ENCODE peak calls at places on chromosome 12, in four cellular contexts. F, E, B and C are unnamed samples.

GRCh38 chr12:19712041-19712440 is 272.7 kb downstream of the AEBP2 start:
- DNase-seq in F (peak), E (no peak), B (peak), C (no peak)

GRCh38 chr12:2959508-2960431 is 573 bp downstream of the TEAD4 start:
- DNase-seq in F (peak), E (peak), B (no peak), C (peak)

GRCh38 chr12:25960176-25960575 is 1.7 kb downstream of the RASSF8 start:
- DNase-seq in F (peak), E (no peak), B (no peak), C (no peak)

GRCh38 chr12:31591308-31591901 is 469 bp upstream of the DENND5B start:
- DNase-seq in F (peak), E (peak), B (no peak), C (peak)

GRCh38 chr12:40312982-40313576 is 88.3 kb downstream of the LRRK2 start:
- DNase-seq in F (peak), E (no peak), B (peak), C (no peak)

GRCh38 chr12:104632724-104633181 is 176.0 kb downstream of the CHST11 start:
- DNase-seq in F (no peak), E (no peak), B (peak), C (no peak)

GRCh38 chr12:14948672-14949071 is 10.3 kb upstream of the ERP27 start:
- DNase-seq in F (peak), E (no peak), B (peak), C (no peak)

GRCh38 chr12:85688837-85689236 is 147.4 kb downstream of the RASSF9 start:
- DNase-seq in F (no peak), E (no peak), B (no peak), C (no peak)

GRCh38 chr12:14396071-14396470 is 30.6 kb downstream of the ATF7IP start:
- DNase-seq in F (no peak), E (no peak), B (no peak), C (no peak)

GRCh38 chr12:34404377-34405285 is 382.3 kb downstream of the ALG10 start:
- DNase-seq in F (no peak), E (no peak), B (no peak), C (peak)

GRCh38 chr12:118840399-118840798 is 140.9 kb upstream of the SRRM4 start:
- DNase-seq in F (peak), E (no peak), B (no peak), C (no peak)

GRCh38 chr12:6823161-6824084 is 1.8 kb downstream of the GPR162 start:
- DNase-seq in F (no peak), E (no peak), B (no peak), C (no peak)

GRCh38 chr12:39047539-39048078 is 142.2 kb upstream of the CPNE8 start:
- DNase-seq in F (no peak), E (no peak), B (no peak), C (no peak)

GRCh38 chr12:58105225-58106119 is 164.1 kb downstream of the ATP23 start:
- DNase-seq in F (peak), E (no peak), B (no peak), C (no peak)

GRCh38 chr12:25615119-25615518 is 62.0 kb upstream of the LMNTD1 start:
- DNase-seq in F (peak), E (no peak), B (peak), C (no peak)

GRCh38 chr12:13144266-13144828 is 40.9 kb upstream of the GSG1 start:
- DNase-seq in F (no peak), E (no peak), B (no peak), C (no peak)

GRCh38 chr12:85951823-85952222 is 77.7 kb downstream of the NTS start:
- DNase-seq in F (peak), E (no peak), B (no peak), C (no peak)

GRCh38 chr12:116121453-116121871 is 156.0 kb downstream of the MED13L start:
- DNase-seq in F (no peak), E (no peak), B (no peak), C (no peak)

GRCh38 chr12:24921251-24922038 is 27.5 kb downstream of the BCAT1 start:
- DNase-seq in F (no peak), E (no peak), B (no peak), C (no peak)

GRCh38 chr12:2248087-2248900 is 195.5 kb downstream of the CACNA1C start:
- DNase-seq in F (no peak), E (no peak), B (no peak), C (no peak)

GRCh38 chr12:132899033-132899432 is 11.6 kb upstream of the CHFR start:
- DNase-seq in F (peak), E (no peak), B (no peak), C (no peak)

GRCh38 chr12:7113389-7113871 is 4.4 kb upstream of the C1RL start:
- DNase-seq in F (peak), E (peak), B (no peak), C (no peak)

GRCh38 chr12:122730215-122731014 is at the start of gene HCAR1:
- DNase-seq in F (peak), E (no peak), B (no peak), C (no peak)

GRCh38 chr12:41286426-41286825 is 98.3 kb downstream of the PDZRN4 start:
- DNase-seq in F (peak), E (no peak), B (no peak), C (no peak)

GRCh38 chr12:95717336-95717928 is 73.1 kb downstream of the NTN4 start:
- DNase-seq in F (no peak), E (no peak), B (no peak), C (no peak)

GRCh38 chr12:44921736-44922135 is 45.6 kb upstream of the NELL2 start:
- DNase-seq in F (no peak), E (no peak), B (no peak), C (no peak)

DNA sequence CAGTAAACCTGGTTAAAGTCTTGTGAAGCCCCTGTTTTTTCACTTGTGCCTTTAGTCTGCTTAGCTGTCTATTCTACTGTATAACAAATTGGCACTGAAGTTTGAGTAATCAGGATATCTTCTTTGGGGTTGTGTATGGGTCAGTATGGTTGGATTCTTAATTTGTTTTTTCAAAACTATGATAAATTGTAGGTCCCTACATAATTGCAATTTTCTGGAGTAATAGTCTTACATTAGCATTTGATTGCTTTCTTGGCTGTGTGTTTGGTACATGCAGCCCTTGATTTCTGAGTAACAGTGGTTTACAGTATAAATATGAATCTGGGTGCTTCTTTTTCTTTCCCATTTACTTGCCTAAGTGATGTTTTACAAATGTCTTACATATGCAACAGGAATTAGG is 186.6 kb downstream of the TMTC2 start:
- DNase-seq in F (no peak), E (no peak), B (no peak), C (no peak)
- TF ChIP-seq CTCF in F (no peak), E (no peak), B (no peak), C (no peak)

DNA sequence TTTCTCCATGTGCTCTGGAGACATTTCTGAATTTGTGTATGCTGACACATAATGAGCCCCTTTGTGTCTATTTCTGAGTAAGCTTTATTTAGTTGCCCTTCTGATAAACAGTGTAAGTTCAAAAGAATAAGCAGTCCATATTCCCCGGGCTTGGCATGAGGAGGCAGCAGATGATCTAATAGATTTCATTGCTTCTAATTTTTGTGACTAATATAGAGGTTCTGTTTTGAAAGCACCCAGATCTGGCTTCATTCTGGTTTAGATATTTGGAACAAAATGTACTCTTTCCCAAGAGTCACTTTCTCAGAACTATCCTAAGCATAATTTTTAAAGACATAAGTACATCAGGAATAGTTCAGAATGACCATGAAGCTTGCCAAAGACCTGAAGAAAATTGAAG is 290.9 kb downstream of the BTG1 start:
- DNase-seq in F (peak), E (no peak), B (no peak), C (no peak)
- TF ChIP-seq CTCF in F (no peak), E (no peak), B (no peak), C (no peak)

DNA sequence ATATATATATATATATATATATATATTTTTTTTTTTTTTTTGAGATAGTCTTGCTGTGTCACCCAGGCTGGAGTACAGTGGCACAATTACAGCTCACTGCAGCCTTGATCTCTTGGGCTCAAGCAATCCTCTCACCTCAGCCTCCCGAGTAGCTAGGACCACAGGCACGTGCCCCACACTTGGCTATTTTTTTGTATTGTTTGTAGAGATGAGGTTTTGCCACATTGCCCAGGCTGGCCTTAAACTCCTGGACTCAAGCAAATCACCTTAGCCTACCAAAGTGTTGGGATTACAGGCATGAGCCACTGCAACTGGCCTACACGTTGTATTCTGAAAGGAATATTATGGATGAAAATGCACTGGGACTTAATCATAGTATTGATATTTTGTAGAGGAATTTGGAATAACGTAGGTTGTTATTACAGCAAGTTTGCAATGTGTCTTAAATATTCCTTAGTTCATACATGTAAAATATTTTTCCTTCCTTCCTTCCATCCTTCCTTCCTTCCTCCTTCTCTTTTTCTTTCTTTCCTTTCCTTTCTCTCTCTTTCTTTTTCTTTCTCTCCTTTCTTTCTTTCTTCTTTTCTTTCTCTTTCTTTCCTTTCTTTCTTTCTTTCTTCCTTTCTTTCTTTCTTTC is 862 bp downstream of the KLRB1 start:
- DNase-seq in F (no peak), E (no peak), B (no peak), C (no peak)
- TF ChIP-seq CTCF in F (no peak), E (no peak), B (no peak), C (no peak)

DNA sequence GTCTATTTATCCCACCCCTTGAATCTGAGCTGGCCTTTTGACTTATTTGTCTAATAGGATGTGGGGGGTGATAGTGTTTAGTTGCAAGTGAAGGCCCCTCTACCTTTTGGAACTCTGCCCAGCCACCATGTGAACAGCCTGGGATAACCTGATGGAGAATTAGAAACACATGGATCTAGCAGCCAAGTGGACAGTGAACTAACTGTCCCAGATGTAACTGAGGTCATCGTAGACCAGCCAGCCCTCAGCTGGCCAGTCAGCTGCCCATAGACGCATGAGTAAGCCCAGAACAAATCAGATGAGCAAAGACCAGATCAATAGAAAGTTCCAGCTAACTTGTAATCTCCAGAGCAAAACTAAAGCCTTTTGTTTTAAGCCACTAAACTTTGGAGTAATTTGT is 19.0 kb downstream of the KLRB1 start:
- DNase-seq in F (no peak), E (no peak), B (no peak), C (no peak)
- TF ChIP-seq CTCF in F (no peak), E (no peak), B (no peak), C (no peak)

DNA sequence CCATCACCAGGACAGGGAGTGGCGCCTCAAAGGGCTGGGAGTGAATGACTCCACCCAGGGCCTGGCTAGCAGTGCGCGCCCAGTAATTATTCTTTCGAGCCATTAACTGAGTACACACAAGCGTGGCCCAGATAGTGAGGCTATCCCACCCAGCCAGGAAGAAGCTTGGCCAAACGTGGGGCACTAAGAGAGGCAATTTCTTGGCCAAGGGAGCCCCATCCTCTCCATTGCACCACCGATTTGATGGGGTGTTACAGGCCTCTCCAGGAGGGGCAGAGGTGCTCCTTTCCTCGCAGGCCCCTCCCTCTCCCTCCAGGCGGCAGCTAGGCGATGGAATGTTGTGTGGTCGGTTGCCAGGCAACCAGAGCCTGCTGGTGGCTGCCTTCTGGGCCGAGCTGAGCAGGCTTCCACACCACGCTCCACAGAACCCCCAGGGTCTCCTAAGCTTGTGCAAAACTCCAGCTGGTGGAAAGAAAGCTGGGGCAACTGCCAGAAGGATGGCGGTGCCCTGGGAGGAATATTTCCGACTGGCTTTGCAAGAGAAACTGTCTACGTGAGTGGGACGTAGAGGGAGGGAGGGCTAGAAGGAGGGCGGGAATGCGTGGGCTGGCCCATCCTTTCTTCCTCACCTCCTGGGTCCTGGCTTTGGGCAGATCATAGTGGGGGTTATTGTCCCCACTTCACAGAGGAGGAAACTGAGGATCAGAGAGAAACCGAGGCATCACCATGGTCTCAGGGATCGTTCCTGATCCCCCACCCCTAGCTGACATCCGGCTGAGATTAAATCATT is at the start of gene CFAP73:
- DNase-seq in F (peak), E (peak), B (peak), C (peak)
- TF ChIP-seq CTCF in F (no peak), E (no peak), B (no peak), C (peak)

DNA sequence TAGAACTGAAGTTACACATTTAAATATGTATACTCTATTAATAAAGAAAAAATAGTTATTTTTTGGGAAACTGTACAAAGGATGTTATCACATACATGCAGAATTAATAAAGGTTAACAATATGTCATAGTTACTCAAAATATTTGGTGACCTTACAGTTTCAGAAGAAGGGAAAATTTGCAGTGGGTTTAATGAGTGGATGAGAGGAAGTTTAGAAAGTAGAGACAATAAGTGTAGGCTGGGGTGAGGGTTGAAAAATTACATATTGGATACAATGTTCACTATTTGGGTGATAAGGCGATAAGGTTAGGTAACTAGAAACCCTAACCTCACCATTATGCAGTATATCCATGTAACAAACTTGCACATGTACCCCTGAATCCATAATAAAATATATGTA is 13.5 kb downstream of the WNK1 start:
- DNase-seq in F (no peak), E (no peak), B (no peak), C (no peak)
- TF ChIP-seq CTCF in F (no peak), E (no peak), B (no peak), C (no peak)

DNA sequence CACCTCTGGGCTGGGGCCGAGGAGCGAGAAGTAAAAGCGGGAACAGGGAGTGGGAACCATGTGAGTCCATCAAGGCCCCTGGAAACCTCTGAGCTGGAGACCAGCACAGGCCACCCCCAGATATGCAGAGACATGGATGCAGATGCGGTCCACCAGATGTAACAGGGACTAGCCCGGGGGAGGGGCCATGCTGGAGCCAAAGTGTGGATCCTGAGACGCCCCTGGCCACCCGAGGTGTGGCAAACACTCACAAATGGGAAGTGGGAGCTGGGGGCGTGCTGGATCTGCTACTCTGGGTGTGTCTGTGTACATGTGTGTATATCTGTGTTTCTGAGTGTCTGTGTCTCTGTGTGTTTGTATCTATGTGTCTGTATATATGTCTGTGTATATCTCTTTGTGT is 12.8 kb downstream of the MYL2 start:
- DNase-seq in F (no peak), E (no peak), B (no peak), C (no peak)
- TF ChIP-seq CTCF in F (no peak), E (no peak), B (no peak), C (no peak)

GRCh38 chr12:55188573-55188972 is 32.3 kb upstream of the OR10A7 start:
- DNase-seq in F (no peak), E (no peak), B (no peak), C (no peak)

GRCh38 chr12:55194382-55194781 is 26.4 kb upstream of the OR10A7 start:
- DNase-seq in F (no peak), E (no peak), B (no peak), C (no peak)

GRCh38 chr12:55188974-55189556 is 31.8 kb upstream of the OR10A7 start:
- DNase-seq in F (peak), E (peak), B (peak), C (peak)
- TF ChIP-seq CTCF in F (peak), E (peak), B (peak), C (peak)

GRCh38 chr12:71594214-71594948 is 69.3 kb downstream of the ZFC3H1 start:
- DNase-seq in F (peak), E (no peak), B (no peak), C (no peak)
- TF ChIP-seq CTCF in F (no peak), E (no peak), B (no peak), C (no peak)